ENCODE peak calls at places on chromosomes 3 and 15, in five cellular contexts. W is DND-41, D is OCI-LY7, E is neuronal stem cell, Z is mammary epithelial cell. X is an unnamed sample.

GRCh38 chr3:15055019-15055557 is 10.0 kb downstream of the MRPS25 start:
- DNase-seq in W (no peak), D (peak), E (no peak), Z (no peak), X (peak)

GRCh38 chr3:192566706-192567290 is 160.5 kb downstream of the FGF12 start:
- DNase-seq in W (peak), D (peak), E (peak), Z (peak), X (peak)

GRCh38 chr3:45955017-45955647 is 11.9 kb downstream of the CXCR6 start:
- DNase-seq in W (no peak), D (no peak), E (no peak), Z (no peak), X (no peak)

GRCh38 chr15:34610388-34610787 is 26.9 kb upstream of the GOLGA8B start:
- DNase-seq in W (no peak), D (peak), E (no peak), Z (peak), X (no peak)

GRCh38 chr3:38738630-38739395 is 77.2 kb downstream of the SCN10A start:
- DNase-seq in W (peak), D (peak), E (peak), Z (peak), X (no peak)

GRCh38 chr3:101950985-101951733 is 101.8 kb downstream of the NFKBIZ start:
- DNase-seq in W (no peak), D (no peak), E (no peak), Z (peak), X (no peak)

GRCh38 chr15:65303687-65304392 is 637 bp upstream of the RNU5B-1 start:
- DNase-seq in W (peak), D (peak), E (peak), Z (peak), X (no peak)

GRCh38 chr3:96986241-96986640 is 171.8 kb downstream of the EPHA6 start:
- DNase-seq in W (no peak), D (no peak), E (no peak), Z (no peak), X (no peak)

GRCh38 chr3:126356373-126357298 is 572 bp downstream of the KLF15 start:
- DNase-seq in W (no peak), D (peak), E (peak), Z (no peak), X (no peak)

GRCh38 chr3:127165036-127165435 is 27.9 kb upstream of the PRR23E start:
- DNase-seq in W (no peak), D (no peak), E (no peak), Z (no peak), X (no peak)

GRCh38 chr15:38069001-38069400 is 134.6 kb downstream of the TMCO5A start:
- DNase-seq in W (peak), D (peak), E (no peak), Z (peak), X (peak)

GRCh38 chr15:63166219-63166618 is 8.9 kb upstream of the RPS27L start:
- DNase-seq in W (no peak), D (peak), E (no peak), Z (no peak), X (no peak)

GRCh38 chr3:157502916-157503620 is at the start of gene VEPH1:
- DNase-seq in W (no peak), D (no peak), E (peak), Z (no peak), X (no peak)
- H2AFZ ChIP-seq in W (no peak), D (no peak), E (peak), Z (no peak), X (no peak)

DNA sequence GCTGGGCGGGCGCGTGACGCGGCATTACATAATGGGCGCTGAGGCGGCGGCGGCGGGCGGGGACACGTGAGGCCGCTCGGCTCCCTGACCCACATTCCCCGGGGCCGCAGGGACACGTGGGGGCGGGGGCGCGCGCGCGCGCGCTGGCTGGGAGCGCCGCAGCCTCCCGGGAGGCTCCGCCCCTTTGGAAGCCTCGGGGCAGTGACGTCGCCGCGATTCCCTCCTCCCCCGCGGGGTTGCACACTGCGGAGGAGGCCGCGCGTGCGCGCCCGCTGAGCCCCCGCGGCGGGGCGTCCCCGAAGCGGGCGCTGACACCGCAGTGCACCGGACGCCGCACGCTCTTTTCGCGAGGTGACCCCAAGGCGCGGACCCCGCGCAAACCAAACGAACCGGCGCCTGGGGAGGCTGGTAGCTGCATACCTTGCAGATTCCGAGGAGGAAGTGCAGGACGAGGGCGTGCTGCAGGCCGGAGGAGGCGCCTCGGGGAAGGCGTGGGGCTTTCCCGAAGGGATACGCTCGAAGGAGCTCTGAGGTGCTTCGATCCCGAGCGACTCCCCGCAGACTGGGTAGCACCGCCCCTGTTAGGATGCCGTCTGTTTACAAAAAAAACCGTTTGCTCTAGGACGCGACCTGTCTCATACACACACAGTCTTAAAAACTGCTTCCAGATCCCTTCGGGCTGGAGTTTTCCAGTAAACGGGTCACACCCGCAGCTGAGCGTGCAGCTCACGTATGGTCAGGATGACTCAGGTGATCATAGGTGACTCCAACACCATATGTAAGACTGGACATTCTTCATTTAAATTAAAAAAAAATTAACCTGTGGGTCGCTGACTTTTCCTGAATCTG is 1.0 kb downstream of the NR1D2 start:
- DNase-seq in W (peak), D (peak), E (peak), Z (peak), X (peak)
- H2AFZ ChIP-seq in W (peak), D (peak), E (peak), Z (peak), X (peak)

GRCh38 chr3:84108442-84108971 is 850.3 kb upstream of the CADM2 start:
- DNase-seq in W (no peak), D (no peak), E (no peak), Z (peak), X (no peak)
- H2AFZ ChIP-seq in W (no peak), D (no peak), E (peak), Z (peak), X (no peak)

GRCh38 chr3:149448331-149448831 is 26.1 kb upstream of the TM4SF4 start:
- DNase-seq in W (no peak), D (no peak), E (no peak), Z (peak), X (no peak)
- H2AFZ ChIP-seq in W (no peak), D (no peak), E (no peak), Z (peak), X (no peak)

GRCh38 chr3:136861890-136862610 is at the start of gene NCK1:
- DNase-seq in W (peak), D (peak), E (peak), Z (peak), X (peak)

GRCh38 chr3:136862953-136863352 is 945 bp downstream of the NCK1 start:
- DNase-seq in W (no peak), D (no peak), E (no peak), Z (no peak), X (no peak)

GRCh38 chr3:136858381-136858780 is 3.6 kb upstream of the NCK1 start:
- DNase-seq in W (no peak), D (no peak), E (no peak), Z (no peak), X (no peak)

GRCh38 chr3:136862611-136862951 is 573 bp downstream of the NCK1 start:
- DNase-seq in W (peak), D (peak), E (no peak), Z (peak), X (no peak)

GRCh38 chr3:136860541-136860940 is 1.5 kb upstream of the NCK1 start:
- DNase-seq in W (no peak), D (peak), E (peak), Z (no peak), X (no peak)
- H2AFZ ChIP-seq in W (no peak), D (no peak), E (no peak), Z (no peak), X (no peak)

X was measured in GM12878.